ENCODE peak calls at places on chromosomes 12 and 14, in nine cellular contexts. N is caudate nucleus; J is stimulated activated CD4-positive, alpha-beta T cell treated with anti-CD3 and anti-CD28 coated beads, TNF-alpha, amount 100 ng/mL, for 1 hour; L is left colon; E is EL; D is activated CD4-positive, alpha-beta T cell treated with anti-CD3 and anti-CD28 coated beads for 1 hour; H is psoas muscle; T is transverse colon; A is epithelial cell of proximal tubule. G is an unnamed sample.

GRCh38 chr12:67025543-67026114 is 243.5 kb upstream of the CAND1 start:
- DNase-seq in N (no peak), A (no peak), D (peak), T (peak), E (peak), L (no peak), H (no peak), J (peak), G (peak)

GRCh38 chr12:72692338-72692737 is 420.2 kb downstream of the TRHDE start:
- DNase-seq in J (no peak), A (no peak), E (no peak), D (no peak), H (no peak), N (no peak), T (no peak), L (no peak), G (no peak)

GRCh38 chr14:60915781-60916180 is 65.1 kb downstream of the TRMT5 start:
- DNase-seq in A (no peak), D (no peak), H (no peak), N (no peak), T (no peak), L (no peak), J (no peak), E (no peak), G (no peak)

GRCh38 chr12:110355080-110355479 is 48.4 kb downstream of the ANAPC7 start:
- DNase-seq in T (no peak), E (peak), H (no peak), A (no peak), L (no peak), J (no peak), N (no peak), D (no peak), G (peak)

GRCh38 chr14:85233756-85234545 is 296.0 kb upstream of the FLRT2 start:
- DNase-seq in H (no peak), D (no peak), T (no peak), E (peak), L (no peak), J (no peak), A (no peak), N (no peak), G (no peak)

GRCh38 chr14:93183596-93184317 is 940 bp downstream of the MOAP1 start:
- DNase-seq in T (peak), L (no peak), N (no peak), J (no peak), H (no peak), E (no peak), A (no peak), D (no peak), G (no peak)

GRCh38 chr14:49456589-49456988 is 129.6 kb downstream of the RPS29 start:
- DNase-seq in J (no peak), E (no peak), N (no peak), A (no peak), H (no peak), T (no peak), L (no peak), D (no peak), G (no peak)

GRCh38 chr14:79915411-79915810 is 295.9 kb downstream of the DIO2 start:
- DNase-seq in L (no peak), J (no peak), H (no peak), N (no peak), T (no peak), A (no peak), D (no peak), E (no peak), G (no peak)

GRCh38 chr12:22658214-22658613 is 33.2 kb downstream of the ETNK1 start:
- DNase-seq in E (peak), A (peak), H (no peak), D (no peak), J (no peak), N (no peak), L (no peak), T (no peak), G (no peak)

GRCh38 chr12:7197846-7198245 is 8.4 kb downstream of the PEX5 start:
- DNase-seq in T (no peak), E (no peak), N (no peak), J (no peak), A (no peak), H (no peak), L (no peak), D (no peak), G (no peak)

GRCh38 chr12:124663771-124664366 is 96.5 kb upstream of the NCOR2 start:
- DNase-seq in J (no peak), L (no peak), A (no peak), N (no peak), E (no peak), H (no peak), D (no peak), T (no peak), G (no peak)

GRCh38 chr12:3034067-3034750 is 43.0 kb upstream of the TSPAN9 start:
- DNase-seq in A (no peak), H (peak), N (no peak), E (peak), L (peak), J (no peak), T (peak), D (no peak), G (peak)

GRCh38 chr12:59491877-59492276 is 104.0 kb upstream of the SLC16A7 start:
- DNase-seq in E (no peak), A (no peak), H (no peak), T (no peak), L (no peak), D (no peak), N (no peak), J (no peak), G (no peak)

GRCh38 chr12:2301531-2302461 is 249.0 kb downstream of the CACNA1C start:
- DNase-seq in E (peak), A (no peak), N (no peak), H (no peak), J (no peak), T (no peak), L (no peak), D (no peak), G (no peak)

GRCh38 chr14:91417983-91418386 is 365 bp upstream of the CCDC88C start:
- DNase-seq in E (no peak), N (no peak), J (no peak), T (peak), D (peak), L (no peak), A (no peak), H (peak), G (no peak)

GRCh38 chr14:99940064-99940463 is 125.2 kb upstream of the EVL start:
- DNase-seq in D (no peak), L (no peak), T (no peak), A (no peak), N (no peak), J (no peak), E (no peak), H (no peak), G (no peak)

GRCh38 chr12:13592063-13592942 is 389.1 kb downstream of the GRIN2B start:
- DNase-seq in D (no peak), J (no peak), T (no peak), H (no peak), E (no peak), L (no peak), A (no peak), N (no peak), G (no peak)

GRCh38 chr12:96436366-96437295 is 36.4 kb upstream of the CDK17 start:
- DNase-seq in T (no peak), N (no peak), A (no peak), H (no peak), E (no peak), D (no peak), J (no peak), L (no peak), G (no peak)

GRCh38 chr12:75097003-75097402 is 112.6 kb downstream of the KCNC2 start:
- DNase-seq in N (no peak), L (no peak), A (no peak), E (no peak), H (no peak), J (no peak), D (no peak), T (no peak), G (no peak)

GRCh38 chr14:89911018-89911919 is 43.3 kb downstream of the EFCAB11 start:
- DNase-seq in H (no peak), J (no peak), T (peak), N (no peak), E (peak), D (no peak), L (peak), A (no peak), G (peak)

GRCh38 chr12:68880660-68881325 is 52.2 kb downstream of the CPM start:
- DNase-seq in L (no peak), A (no peak), H (no peak), D (no peak), J (no peak), N (no peak), T (no peak), E (no peak), G (no peak)

GRCh38 chr14:76773188-76773885 is 12.1 kb downstream of the VASH1 start:
- DNase-seq in E (peak), T (peak), D (no peak), A (no peak), J (no peak), H (peak), L (peak), N (no peak), G (peak)

G was measured in Peyer's patch.